ENCODE peak calls at places on chromosomes 12 and 14, in four cellular contexts. One of them, this sample, is unnamed.

GRCh38 chr12:51222461-51222860 is 4.6 kb upstream of the POU6F1 start:
- DNase-seq in amniotic stem cell: no peak
- DNase-seq in HEK293T: no peak
- DNase-seq in GM12891: no peak
- DNase-seq in this sample: no peak

GRCh38 chr14:85233756-85234545 is 296.0 kb upstream of the FLRT2 start:
- DNase-seq in HEK293T: no peak
- DNase-seq in GM12891: no peak
- DNase-seq in amniotic stem cell: no peak
- DNase-seq in this sample: no peak

GRCh38 chr12:8449293-8449944 is 6.3 kb upstream of the CLEC6A start:
- DNase-seq in GM12891: no peak
- DNase-seq in amniotic stem cell: no peak
- DNase-seq in HEK293T: no peak
- DNase-seq in this sample: no peak

GRCh38 chr12:24226745-24227350 is 277.4 kb upstream of the SOX5 start:
- DNase-seq in GM12891: no peak
- DNase-seq in amniotic stem cell: no peak
- DNase-seq in HEK293T: no peak
- DNase-seq in this sample: no peak

GRCh38 chr12:131753757-131754156 is 42.9 kb downstream of the SFSWAP start:
- DNase-seq in amniotic stem cell: no peak
- DNase-seq in HEK293T: no peak
- DNase-seq in GM12891: no peak
- DNase-seq in this sample: no peak

GRCh38 chr12:49057888-49058287 is 2.7 kb downstream of the KMT2D start:
- DNase-seq in HEK293T: no peak
- DNase-seq in amniotic stem cell: no peak
- DNase-seq in GM12891: no peak
- DNase-seq in this sample: no peak

GRCh38 chr12:132730353-132730752 is 19.7 kb downstream of the PGAM5 start:
- DNase-seq in amniotic stem cell: no peak
- DNase-seq in GM12891: no peak
- DNase-seq in HEK293T: no peak
- DNase-seq in this sample: no peak

GRCh38 chr14:80958258-80958657 is 2.8 kb downstream of the TSHR start:
- DNase-seq in GM12891: no peak
- DNase-seq in HEK293T: no peak
- DNase-seq in amniotic stem cell: no peak
- DNase-seq in this sample: no peak

GRCh38 chr14:77593501-77593911 is 22.9 kb downstream of the SPTLC2 start:
- DNase-seq in amniotic stem cell: no peak
- DNase-seq in HEK293T: no peak
- DNase-seq in GM12891: no peak
- DNase-seq in this sample: peak

GRCh38 chr12:113407931-113408585 is 4.4 kb upstream of the SDS start:
- DNase-seq in GM12891: no peak
- DNase-seq in HEK293T: no peak
- DNase-seq in amniotic stem cell: no peak
- DNase-seq in this sample: no peak

GRCh38 chr12:20436367-20436766 is 68.0 kb downstream of the PDE3A start:
- DNase-seq in amniotic stem cell: no peak
- DNase-seq in GM12891: no peak
- DNase-seq in HEK293T: no peak
- DNase-seq in this sample: no peak

GRCh38 chr14:39469094-39469710 is 37.0 kb upstream of the FBXO33 start:
- DNase-seq in HEK293T: peak
- DNase-seq in GM12891: no peak
- DNase-seq in amniotic stem cell: no peak
- DNase-seq in this sample: peak

GRCh38 chr14:102046337-102047278 is 40.2 kb downstream of the HSP90AA1 start:
- DNase-seq in amniotic stem cell: no peak
- DNase-seq in HEK293T: peak
- DNase-seq in GM12891: no peak
- DNase-seq in this sample: no peak

GRCh38 chr12:47725893-47726292 is 603 bp upstream of the ENDOU start:
- DNase-seq in GM12891: no peak
- DNase-seq in HEK293T: no peak
- DNase-seq in amniotic stem cell: peak
- DNase-seq in this sample: peak

GRCh38 chr14:90137807-90138206 is 76.0 kb downstream of the KCNK13 start:
- DNase-seq in GM12891: no peak
- DNase-seq in amniotic stem cell: no peak
- DNase-seq in HEK293T: no peak
- DNase-seq in this sample: no peak

GRCh38 chr14:104370256-104370870 is 209.2 kb upstream of the C14orf180 start:
- DNase-seq in GM12891: no peak
- DNase-seq in amniotic stem cell: no peak
- DNase-seq in HEK293T: peak
- DNase-seq in this sample: no peak

GRCh38 chr12:94079965-94080683 is 68.3 kb upstream of the PLXNC1 start:
- DNase-seq in GM12891: no peak
- DNase-seq in amniotic stem cell: no peak
- DNase-seq in HEK293T: no peak
- DNase-seq in this sample: no peak

GRCh38 chr12:53214687-53215455 is 7.8 kb upstream of the ITGB7 start:
- DNase-seq in amniotic stem cell: no peak
- DNase-seq in GM12891: no peak
- DNase-seq in HEK293T: no peak
- DNase-seq in this sample: no peak

This sample was measured in GM13977.